ENCODE peak calls at places on chromosomes 7 and 10, in nine cellular contexts. M is brain microvascular endothelial cell; Q is colonic mucosa; R is CD4-positive, CD25-positive, alpha-beta regulatory T cell; B is adrenal gland; J is heart right ventricle; T is small intestine; Z is MM.1S; X is cardiac muscle cell. S is an unnamed sample. For H3K27me3, the result is how much of the 10 kb centered on the place peaks cover.

GRCh38 chr7:45697576-45698136 is 123.5 kb downstream of the ADCY1 start:
- DNase-seq in R (no peak), X (no peak), J (no peak), T (no peak), B (peak), M (peak), Q (peak), Z (no peak), S (peak)

GRCh38 chr10:119654540-119654939 is 3.4 kb downstream of the BAG3 start:
- DNase-seq in R (no peak), J (no peak), B (no peak), T (peak), M (no peak), Z (no peak), X (no peak), Q (peak), S (no peak)

GRCh38 chr10:93997546-93997945 is 3.8 kb downstream of the PLCE1 start:
- DNase-seq in T (no peak), R (no peak), Z (no peak), B (no peak), J (no peak), X (no peak), M (no peak), Q (no peak), S (no peak)

GRCh38 chr7:17105701-17106100 is 192.8 kb upstream of the AHR start:
- DNase-seq in T (no peak), R (no peak), X (no peak), M (no peak), Z (no peak), Q (no peak), J (no peak), B (no peak), S (no peak)

GRCh38 chr7:41029072-41029492 is 673.8 kb downstream of the INHBA start:
- DNase-seq in M (peak), X (no peak), J (no peak), T (no peak), B (no peak), R (no peak), Q (no peak), Z (no peak), S (no peak)

GRCh38 chr7:99126921-99127553 is 16.9 kb downstream of the SMURF1 start:
- DNase-seq in B (peak), T (no peak), M (peak), X (no peak), Z (no peak), J (no peak), Q (no peak), R (no peak), S (no peak)

GRCh38 chr7:45174966-45175765 is 17.6 kb downstream of the RAMP3 start:
- DNase-seq in Q (no peak), R (no peak), T (no peak), M (no peak), B (no peak), X (no peak), J (no peak), Z (no peak), S (no peak)

GRCh38 chr7:43559171-43559938 is 23.6 kb upstream of the STK17A start:
- DNase-seq in J (no peak), B (no peak), Q (no peak), X (no peak), M (no peak), R (no peak), T (no peak), Z (no peak), S (no peak)

GRCh38 chr10:24503627-24504320 is 219.9 kb downstream of the ARHGAP21 start:
- DNase-seq in B (no peak), M (peak), T (peak), J (peak), Z (peak), R (no peak), Q (peak), X (peak), S (no peak)

GRCh38 chr10:130498042-130498441 is 361.9 kb downstream of the GLRX3 start:
- DNase-seq in R (no peak), T (no peak), Z (no peak), M (no peak), X (no peak), J (no peak), B (no peak), Q (no peak), S (no peak)

GRCh38 chr7:2279873-2280272 is 34.4 kb downstream of the SNX8 start:
- DNase-seq in M (no peak), T (peak), X (no peak), B (no peak), Z (no peak), J (no peak), Q (no peak), R (no peak), S (no peak)

GRCh38 chr10:71765176-71765906 is 8.0 kb downstream of the VSIR start:
- DNase-seq in J (peak), R (no peak), M (no peak), B (no peak), Q (no peak), T (no peak), X (no peak), Z (no peak), S (no peak)

GRCh38 chr10:109665321-109665720 is 258.0 kb downstream of the XPNPEP1 start:
- DNase-seq in J (no peak), B (no peak), Q (no peak), M (no peak), T (no peak), X (no peak), R (no peak), Z (no peak), S (no peak)

GRCh38 chr7:76233538-76234281 is 32.0 kb downstream of the SRRM3 start:
- DNase-seq in J (no peak), Z (no peak), B (no peak), X (peak), Q (no peak), M (no peak), R (no peak), T (no peak), S (no peak)

GRCh38 chr10:109978481-109978880 is 29.3 kb upstream of the ADD3 start:
- DNase-seq in B (peak), J (peak), Q (peak), Z (peak), M (peak), X (peak), T (peak), R (peak), S (peak)

GRCh38 chr7:929311-929711 is 25.2 kb downstream of the ADAP1 start:
- DNase-seq in M (no peak), J (no peak), Z (no peak), T (no peak), R (no peak), B (no peak), Q (no peak), X (no peak), S (no peak)

GRCh38 chr7:116859323-116859722 is 3.1 kb upstream of the CAPZA2 start:
- DNase-seq in Z (no peak), R (no peak), Q (no peak), B (no peak), X (no peak), M (no peak), T (no peak), J (no peak), S (no peak)

GRCh38 chr7:39085590-39086049 is 107.9 kb downstream of the POU6F2 start:
- DNase-seq in M (peak), Z (no peak), Q (no peak), T (no peak), R (no peak), X (peak), B (peak), J (no peak), S (no peak)

GRCh38 chr7:30348083-30348560 is 63.7 kb downstream of the ZNRF2 start:
- DNase-seq in T (peak), J (no peak), X (no peak), Z (peak), Q (no peak), M (peak), R (peak), B (no peak), S (peak)

GRCh38 chr10:99396471-99396870 is 34.0 kb downstream of the GOT1 start:
- DNase-seq in T (no peak), Z (no peak), J (no peak), M (no peak), X (no peak), B (no peak), Q (no peak), R (no peak), S (no peak)

GRCh38 chr7:156327474-156327873 is 313.1 kb upstream of the RNF32 start:
- DNase-seq in R (no peak), T (no peak), J (no peak), Q (no peak), M (no peak), Z (no peak), X (no peak), B (no peak), S (no peak)

GRCh38 chr10:80070068-80070467 is 8.4 kb upstream of the TMEM254 start:
- DNase-seq in M (no peak), Q (no peak), X (no peak), T (no peak), J (no peak), R (no peak), Z (no peak), B (no peak), S (no peak)

GRCh38 chr10:77251297-77252013 is 386.2 kb downstream of the KCNMA1 start:
- DNase-seq in J (no peak), T (peak), X (peak), Q (no peak), M (peak), Z (peak), R (no peak), B (peak), S (no peak)

GRCh38 chr7:35487402-35487801 is 207.5 kb downstream of the HERPUD2 start:
- DNase-seq in R (no peak), Q (no peak), X (peak), T (no peak), B (no peak), J (no peak), Z (no peak), M (no peak), S (no peak)
- H3K27me3 ChIP-seq in R (under half), Q (under half), X (under half), T (under half), B (under half), J (under half), Z (under half), M (under half), S (under half)

DNA sequence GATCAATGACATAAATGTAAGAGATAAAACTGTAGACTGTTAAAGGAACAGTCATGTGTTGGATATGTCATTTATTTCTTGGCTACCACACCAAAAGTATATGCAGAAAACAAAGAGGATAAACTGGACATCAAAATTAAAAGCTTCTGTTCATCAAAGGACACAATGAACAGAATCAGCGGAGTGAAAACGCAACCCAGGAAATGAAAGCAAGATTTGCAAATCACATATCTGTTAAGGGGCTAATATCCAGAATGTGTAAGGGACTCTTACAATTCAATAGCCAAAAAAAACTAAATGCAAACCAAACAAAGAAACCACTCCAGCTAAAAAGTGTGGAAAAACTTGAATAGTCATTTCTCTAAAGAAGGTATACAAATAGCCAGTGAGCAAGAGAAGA is 164.3 kb downstream of the ZMYND11 start:
- DNase-seq in R (no peak), B (no peak), J (no peak), T (no peak), X (no peak), M (no peak), Q (no peak), Z (no peak), S (no peak)
- H3K27ac ChIP-seq in R (no peak), B (no peak), J (no peak), T (no peak), X (no peak), M (no peak), Q (no peak), Z (no peak), S (no peak)

GRCh38 chr10:89206402-89207180 is 526 bp downstream of the CH25H start:
- DNase-seq in Z (no peak), M (no peak), Q (peak), T (peak), X (peak), R (peak), B (peak), J (no peak), S (peak)

GRCh38 chr10:89207181-89207800 is at the start of gene CH25H:
- DNase-seq in B (peak), J (peak), M (peak), Z (peak), T (peak), Q (peak), R (peak), X (peak), S (no peak)

GRCh38 chr10:89203237-89203636 is 3.9 kb downstream of the CH25H start:
- DNase-seq in X (no peak), J (no peak), R (no peak), B (no peak), M (no peak), Q (no peak), T (no peak), Z (no peak), S (no peak)

GRCh38 chr10:89202033-89202425 is 5.1 kb downstream of the CH25H start:
- DNase-seq in X (no peak), Z (no peak), T (no peak), J (no peak), B (no peak), M (no peak), R (no peak), Q (no peak), S (no peak)

GRCh38 chr10:89204621-89205020 is 2.5 kb downstream of the CH25H start:
- DNase-seq in T (no peak), Z (no peak), B (no peak), Q (no peak), M (no peak), J (no peak), X (no peak), R (no peak), S (no peak)
- H3K27me3 ChIP-seq in T (under half), Z (under half), B (under half), Q (under half), M (under half), J (under half), X (half or more), R (under half), S (under half)

GRCh38 chr7:6252748-6253147 is 19.7 kb downstream of the CYTH3 start:
- DNase-seq in B (no peak), R (no peak), Q (no peak), X (no peak), M (no peak), J (no peak), T (no peak), Z (no peak), S (no peak)
- H3K27ac ChIP-seq in B (no peak), R (no peak), Q (no peak), X (no peak), M (peak), J (peak), T (no peak), Z (no peak), S (no peak)

GRCh38 chr7:150801242-150801945 is 825 bp downstream of the TMEM176A start:
- DNase-seq in T (no peak), Z (no peak), J (no peak), X (no peak), M (no peak), R (no peak), Q (no peak), B (no peak), S (no peak)

GRCh38 chr7:150805864-150806263 is 5.3 kb downstream of the TMEM176A start:
- DNase-seq in R (no peak), Z (no peak), X (no peak), J (no peak), T (no peak), Q (no peak), M (no peak), B (no peak), S (no peak)

GRCh38 chr7:150804802-150805201 is 4.2 kb downstream of the TMEM176A start:
- DNase-seq in M (no peak), Q (peak), Z (no peak), T (no peak), R (no peak), J (no peak), X (no peak), B (no peak), S (no peak)

GRCh38 chr7:150801946-150802771 is 1.6 kb downstream of the TMEM176A start:
- DNase-seq in B (no peak), R (no peak), T (no peak), X (no peak), Q (peak), M (no peak), Z (no peak), J (no peak), S (no peak)

DNA sequence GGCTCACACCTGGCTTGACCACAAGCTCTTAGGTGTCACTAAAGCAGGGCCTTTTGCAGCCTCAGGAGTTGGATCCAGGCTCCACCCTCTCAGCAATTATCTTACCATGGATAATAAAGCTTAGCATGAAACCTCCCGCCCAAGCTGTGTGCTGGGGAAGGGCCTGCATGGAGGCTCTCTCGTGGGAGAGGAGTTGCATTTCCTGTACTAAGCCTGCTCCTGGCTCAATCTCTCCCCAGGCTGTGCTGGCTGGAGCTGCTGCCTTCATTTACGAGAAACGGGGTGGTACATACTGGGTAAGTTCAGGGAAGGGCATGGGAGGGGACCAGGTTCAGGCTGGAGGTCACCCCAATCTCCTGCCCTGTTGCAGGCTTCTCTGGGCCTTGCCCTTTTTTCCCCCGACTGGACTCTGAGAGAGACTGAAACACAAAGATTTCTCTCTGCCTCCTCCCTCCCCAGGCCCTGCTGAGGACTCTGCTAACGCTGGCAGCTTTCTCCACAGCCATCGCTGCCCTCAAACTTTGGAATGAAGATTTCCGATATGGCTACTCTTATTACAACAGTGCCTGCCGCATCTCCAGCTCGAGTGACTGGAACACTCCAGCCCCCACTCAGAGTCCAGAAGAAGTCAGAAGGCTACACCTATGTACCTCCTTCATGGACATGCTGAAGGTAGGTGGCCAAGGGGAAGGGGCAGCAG is 2.7 kb downstream of the TMEM176A start:
- DNase-seq in R (no peak), Z (no peak), B (no peak), J (no peak), M (no peak), Q (peak), X (no peak), T (no peak), S (no peak)
- H3K27me3 ChIP-seq in R (under half), Z (under half), B (under half), J (under half), M (under half), Q (under half), X (half or more), T (under half), S (under half)

S was measured in CD8-positive, alpha-beta T cell.